ENCODE peak calls at places on chromosomes 7 and 10, in six cellular contexts. One of them, this sample, is unnamed.
A peak's percentile ranks its signal among the peaks of the same experiment; 100 is the strongest.

GRCh38 chr10:113171662-113172061 is 221.6 kb downstream of the TCF7L2 start:
- DNase-seq in HEK293T: no peak
- DNase-seq in T-helper 2 cell treated with Interferon-gamma antibody and Interleukin-4, amounts not matched to agents 5 μg/mL and 100 μg/mL, for 36 hours: no peak
- DNase-seq in activated T-cell treated with anti-CD3 and anti-CD28 coated beads, Interleukin-2, amount 50 U/mL, for 48 hours: no peak
- DNase-seq in BJ: no peak
- DNase-seq in iris pigment epithelial cell: no peak
- DNase-seq in this sample: no peak

GRCh38 chr10:70567603-70568002 is 34.9 kb downstream of the PRF1 start:
- DNase-seq in HEK293T: no peak
- DNase-seq in T-helper 2 cell treated with Interferon-gamma antibody and Interleukin-4, amounts not matched to agents 5 μg/mL and 100 μg/mL, for 36 hours: no peak
- DNase-seq in activated T-cell treated with anti-CD3 and anti-CD28 coated beads, Interleukin-2, amount 50 U/mL, for 48 hours: no peak
- DNase-seq in BJ: no peak
- DNase-seq in iris pigment epithelial cell: no peak
- DNase-seq in this sample: no peak

GRCh38 chr10:47042815-47043750 is 131.9 kb downstream of the PTPN20 start:
- DNase-seq in HEK293T: no peak
- DNase-seq in T-helper 2 cell treated with Interferon-gamma antibody and Interleukin-4, amounts not matched to agents 5 μg/mL and 100 μg/mL, for 36 hours: no peak
- DNase-seq in activated T-cell treated with anti-CD3 and anti-CD28 coated beads, Interleukin-2, amount 50 U/mL, for 48 hours: no peak
- DNase-seq in BJ: no peak
- DNase-seq in iris pigment epithelial cell: no peak
- DNase-seq in this sample: no peak

GRCh38 chr7:38368191-38368605 is 94.8 kb upstream of the TARP start:
- DNase-seq in HEK293T: peak; percentile 75
- DNase-seq in T-helper 2 cell treated with Interferon-gamma antibody and Interleukin-4, amounts not matched to agents 5 μg/mL and 100 μg/mL, for 36 hours: peak; percentile 76
- DNase-seq in activated T-cell treated with anti-CD3 and anti-CD28 coated beads, Interleukin-2, amount 50 U/mL, for 48 hours: peak; percentile 87
- DNase-seq in BJ: no peak
- DNase-seq in iris pigment epithelial cell: peak; percentile 77
- DNase-seq in this sample: peak; percentile 95

GRCh38 chr10:113558336-113558735 is 5.5 kb downstream of the HABP2 start:
- DNase-seq in HEK293T: no peak
- DNase-seq in T-helper 2 cell treated with Interferon-gamma antibody and Interleukin-4, amounts not matched to agents 5 μg/mL and 100 μg/mL, for 36 hours: no peak
- DNase-seq in activated T-cell treated with anti-CD3 and anti-CD28 coated beads, Interleukin-2, amount 50 U/mL, for 48 hours: no peak
- DNase-seq in BJ: no peak
- DNase-seq in iris pigment epithelial cell: no peak
- DNase-seq in this sample: no peak

GRCh38 chr10:97192952-97193435 is 7.2 kb upstream of the SLIT1 start:
- DNase-seq in HEK293T: no peak
- DNase-seq in T-helper 2 cell treated with Interferon-gamma antibody and Interleukin-4, amounts not matched to agents 5 μg/mL and 100 μg/mL, for 36 hours: no peak
- DNase-seq in activated T-cell treated with anti-CD3 and anti-CD28 coated beads, Interleukin-2, amount 50 U/mL, for 48 hours: no peak
- DNase-seq in BJ: no peak
- DNase-seq in iris pigment epithelial cell: no peak
- DNase-seq in this sample: no peak

GRCh38 chr10:132563485-132564248 is 26.1 kb downstream of the INPP5A start:
- DNase-seq in HEK293T: no peak
- DNase-seq in T-helper 2 cell treated with Interferon-gamma antibody and Interleukin-4, amounts not matched to agents 5 μg/mL and 100 μg/mL, for 36 hours: no peak
- DNase-seq in activated T-cell treated with anti-CD3 and anti-CD28 coated beads, Interleukin-2, amount 50 U/mL, for 48 hours: no peak
- DNase-seq in BJ: no peak
- DNase-seq in iris pigment epithelial cell: no peak
- DNase-seq in this sample: no peak

GRCh38 chr7:139916717-139917395 is 87.8 kb downstream of the TBXAS1 start:
- DNase-seq in HEK293T: no peak
- DNase-seq in T-helper 2 cell treated with Interferon-gamma antibody and Interleukin-4, amounts not matched to agents 5 μg/mL and 100 μg/mL, for 36 hours: no peak
- DNase-seq in activated T-cell treated with anti-CD3 and anti-CD28 coated beads, Interleukin-2, amount 50 U/mL, for 48 hours: peak; percentile 28
- DNase-seq in BJ: no peak
- DNase-seq in iris pigment epithelial cell: no peak
- DNase-seq in this sample: no peak

GRCh38 chr10:9786576-9786975 is 1231.1 kb upstream of the CELF2 start:
- DNase-seq in HEK293T: no peak
- DNase-seq in T-helper 2 cell treated with Interferon-gamma antibody and Interleukin-4, amounts not matched to agents 5 μg/mL and 100 μg/mL, for 36 hours: no peak
- DNase-seq in activated T-cell treated with anti-CD3 and anti-CD28 coated beads, Interleukin-2, amount 50 U/mL, for 48 hours: no peak
- DNase-seq in BJ: no peak
- DNase-seq in iris pigment epithelial cell: peak; percentile 56
- DNase-seq in this sample: no peak

GRCh38 chr10:121324678-121325213 is 273.5 kb downstream of the FGFR2 start:
- DNase-seq in HEK293T: no peak
- DNase-seq in T-helper 2 cell treated with Interferon-gamma antibody and Interleukin-4, amounts not matched to agents 5 μg/mL and 100 μg/mL, for 36 hours: no peak
- DNase-seq in activated T-cell treated with anti-CD3 and anti-CD28 coated beads, Interleukin-2, amount 50 U/mL, for 48 hours: no peak
- DNase-seq in BJ: no peak
- DNase-seq in iris pigment epithelial cell: no peak
- DNase-seq in this sample: no peak

GRCh38 chr10:28939352-28940157 is 262.2 kb downstream of the BAMBI start:
- DNase-seq in HEK293T: peak; percentile 60
- DNase-seq in T-helper 2 cell treated with Interferon-gamma antibody and Interleukin-4, amounts not matched to agents 5 μg/mL and 100 μg/mL, for 36 hours: no peak
- DNase-seq in activated T-cell treated with anti-CD3 and anti-CD28 coated beads, Interleukin-2, amount 50 U/mL, for 48 hours: no peak
- DNase-seq in BJ: no peak
- DNase-seq in iris pigment epithelial cell: peak; percentile 97
- DNase-seq in this sample: no peak

GRCh38 chr7:192035-192649 is at the start of gene FAM20C:
- DNase-seq in HEK293T: peak; percentile 54
- DNase-seq in T-helper 2 cell treated with Interferon-gamma antibody and Interleukin-4, amounts not matched to agents 5 μg/mL and 100 μg/mL, for 36 hours: peak; percentile 9
- DNase-seq in activated T-cell treated with anti-CD3 and anti-CD28 coated beads, Interleukin-2, amount 50 U/mL, for 48 hours: peak; percentile 38
- DNase-seq in BJ: peak; percentile 25
- DNase-seq in iris pigment epithelial cell: peak; percentile 93
- DNase-seq in this sample: peak; percentile 85

GRCh38 chr10:34727595-34728033 is 87.5 kb downstream of the PARD3 start:
- DNase-seq in HEK293T: no peak
- DNase-seq in T-helper 2 cell treated with Interferon-gamma antibody and Interleukin-4, amounts not matched to agents 5 μg/mL and 100 μg/mL, for 36 hours: no peak
- DNase-seq in activated T-cell treated with anti-CD3 and anti-CD28 coated beads, Interleukin-2, amount 50 U/mL, for 48 hours: no peak
- DNase-seq in BJ: no peak
- DNase-seq in iris pigment epithelial cell: no peak
- DNase-seq in this sample: no peak

GRCh38 chr10:128568041-128568440 is 441.8 kb upstream of the MKI67 start:
- DNase-seq in HEK293T: no peak
- DNase-seq in T-helper 2 cell treated with Interferon-gamma antibody and Interleukin-4, amounts not matched to agents 5 μg/mL and 100 μg/mL, for 36 hours: no peak
- DNase-seq in activated T-cell treated with anti-CD3 and anti-CD28 coated beads, Interleukin-2, amount 50 U/mL, for 48 hours: no peak
- DNase-seq in BJ: no peak
- DNase-seq in iris pigment epithelial cell: no peak
- DNase-seq in this sample: no peak

GRCh38 chr10:49767752-49768151 is 5.6 kb upstream of the OGDHL start:
- DNase-seq in HEK293T: no peak
- DNase-seq in T-helper 2 cell treated with Interferon-gamma antibody and Interleukin-4, amounts not matched to agents 5 μg/mL and 100 μg/mL, for 36 hours: no peak
- DNase-seq in activated T-cell treated with anti-CD3 and anti-CD28 coated beads, Interleukin-2, amount 50 U/mL, for 48 hours: no peak
- DNase-seq in BJ: no peak
- DNase-seq in iris pigment epithelial cell: no peak
- DNase-seq in this sample: no peak

GRCh38 chr7:99386584-99387238 is 12.2 kb downstream of the ARPC1B start:
- DNase-seq in HEK293T: peak; percentile 49
- DNase-seq in T-helper 2 cell treated with Interferon-gamma antibody and Interleukin-4, amounts not matched to agents 5 μg/mL and 100 μg/mL, for 36 hours: no peak
- DNase-seq in activated T-cell treated with anti-CD3 and anti-CD28 coated beads, Interleukin-2, amount 50 U/mL, for 48 hours: no peak
- DNase-seq in BJ: no peak
- DNase-seq in iris pigment epithelial cell: no peak
- DNase-seq in this sample: no peak

GRCh38 chr7:85695041-85695990 is 508.5 kb upstream of the SEMA3D start:
- DNase-seq in HEK293T: no peak
- DNase-seq in T-helper 2 cell treated with Interferon-gamma antibody and Interleukin-4, amounts not matched to agents 5 μg/mL and 100 μg/mL, for 36 hours: no peak
- DNase-seq in activated T-cell treated with anti-CD3 and anti-CD28 coated beads, Interleukin-2, amount 50 U/mL, for 48 hours: no peak
- DNase-seq in BJ: no peak
- DNase-seq in iris pigment epithelial cell: peak; percentile 56
- DNase-seq in this sample: no peak

GRCh38 chr7:1407883-1408282 is 51.4 kb downstream of the MICALL2 start:
- DNase-seq in HEK293T: no peak
- DNase-seq in T-helper 2 cell treated with Interferon-gamma antibody and Interleukin-4, amounts not matched to agents 5 μg/mL and 100 μg/mL, for 36 hours: no peak
- DNase-seq in activated T-cell treated with anti-CD3 and anti-CD28 coated beads, Interleukin-2, amount 50 U/mL, for 48 hours: no peak
- DNase-seq in BJ: no peak
- DNase-seq in iris pigment epithelial cell: no peak
- DNase-seq in this sample: no peak

GRCh38 chr10:47384148-47384921 is at the start of gene ZNF488:
- DNase-seq in HEK293T: peak; percentile 95
- DNase-seq in T-helper 2 cell treated with Interferon-gamma antibody and Interleukin-4, amounts not matched to agents 5 μg/mL and 100 μg/mL, for 36 hours: peak; percentile 82
- DNase-seq in activated T-cell treated with anti-CD3 and anti-CD28 coated beads, Interleukin-2, amount 50 U/mL, for 48 hours: peak; percentile 86
- DNase-seq in BJ: no peak
- DNase-seq in iris pigment epithelial cell: peak; percentile 74
- DNase-seq in this sample: no peak

GRCh38 chr10:43322769-43323168 is 48.7 kb upstream of the FXYD4 start:
- DNase-seq in HEK293T: no peak
- DNase-seq in T-helper 2 cell treated with Interferon-gamma antibody and Interleukin-4, amounts not matched to agents 5 μg/mL and 100 μg/mL, for 36 hours: peak; percentile 82
- DNase-seq in activated T-cell treated with anti-CD3 and anti-CD28 coated beads, Interleukin-2, amount 50 U/mL, for 48 hours: peak; percentile 86
- DNase-seq in BJ: no peak
- DNase-seq in iris pigment epithelial cell: peak; percentile 85
- DNase-seq in this sample: peak; percentile 94

GRCh38 chr10:30111340-30111980 is 52.1 kb upstream of the JCAD start:
- DNase-seq in HEK293T: no peak
- DNase-seq in T-helper 2 cell treated with Interferon-gamma antibody and Interleukin-4, amounts not matched to agents 5 μg/mL and 100 μg/mL, for 36 hours: no peak
- DNase-seq in activated T-cell treated with anti-CD3 and anti-CD28 coated beads, Interleukin-2, amount 50 U/mL, for 48 hours: no peak
- DNase-seq in BJ: peak; percentile 76
- DNase-seq in iris pigment epithelial cell: peak; percentile 83
- DNase-seq in this sample: no peak

GRCh38 chr10:75024971-75025523 is 86.4 kb upstream of the SAMD8 start:
- DNase-seq in HEK293T: no peak
- DNase-seq in T-helper 2 cell treated with Interferon-gamma antibody and Interleukin-4, amounts not matched to agents 5 μg/mL and 100 μg/mL, for 36 hours: no peak
- DNase-seq in activated T-cell treated with anti-CD3 and anti-CD28 coated beads, Interleukin-2, amount 50 U/mL, for 48 hours: no peak
- DNase-seq in BJ: no peak
- DNase-seq in iris pigment epithelial cell: no peak
- DNase-seq in this sample: no peak

GRCh38 chr7:142516038-142516501 is 233.2 kb upstream of the PRSS1 start:
- DNase-seq in HEK293T: peak; percentile 65
- DNase-seq in T-helper 2 cell treated with Interferon-gamma antibody and Interleukin-4, amounts not matched to agents 5 μg/mL and 100 μg/mL, for 36 hours: no peak
- DNase-seq in activated T-cell treated with anti-CD3 and anti-CD28 coated beads, Interleukin-2, amount 50 U/mL, for 48 hours: no peak
- DNase-seq in BJ: no peak
- DNase-seq in iris pigment epithelial cell: peak; percentile 68
- DNase-seq in this sample: no peak

GRCh38 chr10:1634239-1634638 is 103.1 kb downstream of the ADARB2 start:
- DNase-seq in HEK293T: no peak
- DNase-seq in T-helper 2 cell treated with Interferon-gamma antibody and Interleukin-4, amounts not matched to agents 5 μg/mL and 100 μg/mL, for 36 hours: no peak
- DNase-seq in activated T-cell treated with anti-CD3 and anti-CD28 coated beads, Interleukin-2, amount 50 U/mL, for 48 hours: no peak
- DNase-seq in BJ: no peak
- DNase-seq in iris pigment epithelial cell: no peak
- DNase-seq in this sample: no peak

GRCh38 chr10:90319188-90319914 is 538.5 kb downstream of the HTR7 start:
- DNase-seq in HEK293T: peak; percentile 23
- DNase-seq in T-helper 2 cell treated with Interferon-gamma antibody and Interleukin-4, amounts not matched to agents 5 μg/mL and 100 μg/mL, for 36 hours: peak; percentile 4
- DNase-seq in activated T-cell treated with anti-CD3 and anti-CD28 coated beads, Interleukin-2, amount 50 U/mL, for 48 hours: no peak
- DNase-seq in BJ: no peak
- DNase-seq in iris pigment epithelial cell: peak; percentile 96
- DNase-seq in this sample: no peak

GRCh38 chr7:158257001-158257400 is 330.6 kb downstream of the PTPRN2 start:
- DNase-seq in HEK293T: no peak
- DNase-seq in T-helper 2 cell treated with Interferon-gamma antibody and Interleukin-4, amounts not matched to agents 5 μg/mL and 100 μg/mL, for 36 hours: no peak
- DNase-seq in activated T-cell treated with anti-CD3 and anti-CD28 coated beads, Interleukin-2, amount 50 U/mL, for 48 hours: no peak
- DNase-seq in BJ: no peak
- DNase-seq in iris pigment epithelial cell: no peak
- DNase-seq in this sample: peak; percentile 25

GRCh38 chr10:60186315-60187071 is 203.2 kb downstream of the ANK3 start:
- DNase-seq in HEK293T: no peak
- DNase-seq in T-helper 2 cell treated with Interferon-gamma antibody and Interleukin-4, amounts not matched to agents 5 μg/mL and 100 μg/mL, for 36 hours: no peak
- DNase-seq in activated T-cell treated with anti-CD3 and anti-CD28 coated beads, Interleukin-2, amount 50 U/mL, for 48 hours: no peak
- DNase-seq in BJ: no peak
- DNase-seq in iris pigment epithelial cell: no peak
- DNase-seq in this sample: no peak

GRCh38 chr10:84523509-84523908 is 195.1 kb downstream of the CCSER2 start:
- DNase-seq in HEK293T: no peak
- DNase-seq in T-helper 2 cell treated with Interferon-gamma antibody and Interleukin-4, amounts not matched to agents 5 μg/mL and 100 μg/mL, for 36 hours: no peak
- DNase-seq in activated T-cell treated with anti-CD3 and anti-CD28 coated beads, Interleukin-2, amount 50 U/mL, for 48 hours: no peak
- DNase-seq in BJ: no peak
- DNase-seq in iris pigment epithelial cell: no peak
- DNase-seq in this sample: no peak

GRCh38 chr10:6008497-6009142 is 31.3 kb upstream of the IL15RA start:
- DNase-seq in HEK293T: no peak
- DNase-seq in T-helper 2 cell treated with Interferon-gamma antibody and Interleukin-4, amounts not matched to agents 5 μg/mL and 100 μg/mL, for 36 hours: no peak
- DNase-seq in activated T-cell treated with anti-CD3 and anti-CD28 coated beads, Interleukin-2, amount 50 U/mL, for 48 hours: no peak
- DNase-seq in BJ: no peak
- DNase-seq in iris pigment epithelial cell: no peak
- DNase-seq in this sample: no peak

GRCh38 chr7:130897515-130898419 is 163.8 kb upstream of the KLF14 start:
- DNase-seq in HEK293T: no peak
- DNase-seq in T-helper 2 cell treated with Interferon-gamma antibody and Interleukin-4, amounts not matched to agents 5 μg/mL and 100 μg/mL, for 36 hours: no peak
- DNase-seq in activated T-cell treated with anti-CD3 and anti-CD28 coated beads, Interleukin-2, amount 50 U/mL, for 48 hours: peak; percentile 34
- DNase-seq in BJ: no peak
- DNase-seq in iris pigment epithelial cell: no peak
- DNase-seq in this sample: no peak

GRCh38 chr10:77989081-77989724 is 40.1 kb downstream of the POLR3A start:
- DNase-seq in HEK293T: no peak
- DNase-seq in T-helper 2 cell treated with Interferon-gamma antibody and Interleukin-4, amounts not matched to agents 5 μg/mL and 100 μg/mL, for 36 hours: no peak
- DNase-seq in activated T-cell treated with anti-CD3 and anti-CD28 coated beads, Interleukin-2, amount 50 U/mL, for 48 hours: no peak
- DNase-seq in BJ: no peak
- DNase-seq in iris pigment epithelial cell: no peak
- DNase-seq in this sample: no peak

GRCh38 chr10:49518982-49519578 is 19.8 kb downstream of the ERCC6 start:
- DNase-seq in HEK293T: peak; percentile 66
- DNase-seq in T-helper 2 cell treated with Interferon-gamma antibody and Interleukin-4, amounts not matched to agents 5 μg/mL and 100 μg/mL, for 36 hours: no peak
- DNase-seq in activated T-cell treated with anti-CD3 and anti-CD28 coated beads, Interleukin-2, amount 50 U/mL, for 48 hours: no peak
- DNase-seq in BJ: no peak
- DNase-seq in iris pigment epithelial cell: peak; percentile 56
- DNase-seq in this sample: no peak

GRCh38 chr7:12719141-12719919 is 31.9 kb downstream of the ARL4A start:
- DNase-seq in HEK293T: no peak
- DNase-seq in T-helper 2 cell treated with Interferon-gamma antibody and Interleukin-4, amounts not matched to agents 5 μg/mL and 100 μg/mL, for 36 hours: no peak
- DNase-seq in activated T-cell treated with anti-CD3 and anti-CD28 coated beads, Interleukin-2, amount 50 U/mL, for 48 hours: no peak
- DNase-seq in BJ: peak; percentile 38
- DNase-seq in iris pigment epithelial cell: peak; percentile 88
- DNase-seq in this sample: peak; percentile 61

GRCh38 chr7:158001621-158002320 is 585.9 kb downstream of the PTPRN2 start:
- DNase-seq in HEK293T: no peak
- DNase-seq in T-helper 2 cell treated with Interferon-gamma antibody and Interleukin-4, amounts not matched to agents 5 μg/mL and 100 μg/mL, for 36 hours: no peak
- DNase-seq in activated T-cell treated with anti-CD3 and anti-CD28 coated beads, Interleukin-2, amount 50 U/mL, for 48 hours: no peak
- DNase-seq in BJ: no peak
- DNase-seq in iris pigment epithelial cell: no peak
- DNase-seq in this sample: peak; percentile 24

GRCh38 chr7:20183086-20183485 is 34.1 kb downstream of the MACC1 start:
- DNase-seq in HEK293T: no peak
- DNase-seq in T-helper 2 cell treated with Interferon-gamma antibody and Interleukin-4, amounts not matched to agents 5 μg/mL and 100 μg/mL, for 36 hours: no peak
- DNase-seq in activated T-cell treated with anti-CD3 and anti-CD28 coated beads, Interleukin-2, amount 50 U/mL, for 48 hours: no peak
- DNase-seq in BJ: no peak
- DNase-seq in iris pigment epithelial cell: no peak
- DNase-seq in this sample: no peak

GRCh38 chr7:18262054-18262453 is 233.5 kb upstream of the HDAC9 start:
- DNase-seq in HEK293T: no peak
- DNase-seq in T-helper 2 cell treated with Interferon-gamma antibody and Interleukin-4, amounts not matched to agents 5 μg/mL and 100 μg/mL, for 36 hours: no peak
- DNase-seq in activated T-cell treated with anti-CD3 and anti-CD28 coated beads, Interleukin-2, amount 50 U/mL, for 48 hours: no peak
- DNase-seq in BJ: no peak
- DNase-seq in iris pigment epithelial cell: no peak
- DNase-seq in this sample: no peak

GRCh38 chr7:142799483-142799882 is 28.7 kb downstream of the PRSS2 start:
- DNase-seq in HEK293T: no peak
- DNase-seq in T-helper 2 cell treated with Interferon-gamma antibody and Interleukin-4, amounts not matched to agents 5 μg/mL and 100 μg/mL, for 36 hours: no peak
- DNase-seq in activated T-cell treated with anti-CD3 and anti-CD28 coated beads, Interleukin-2, amount 50 U/mL, for 48 hours: peak; percentile 45
- DNase-seq in BJ: no peak
- DNase-seq in iris pigment epithelial cell: no peak
- DNase-seq in this sample: no peak

This sample was measured in CD14-positive monocyte.